ENCODE peak calls at places on chromosomes 4 and X, in seven cellular contexts. N is iris pigment epithelial cell, W is transverse colon, K is HFF-Myc, O is uterus, X is B cell, A is GM13977. G is an unnamed sample.

GRCh38 chr4:128866281-128866680 is 56.8 kb downstream of the JADE1 start:
- DNase-seq in N (no peak), W (no peak), K (no peak), O (no peak), X (no peak), A (no peak), G (no peak)

GRCh38 chrX:47313056-47313455 is 57.3 kb upstream of the ZNF157 start:
- DNase-seq in N (no peak), W (no peak), K (no peak), O (no peak), X (no peak), A (no peak), G (no peak)

GRCh38 chr4:183429489-183429888 is 14.9 kb upstream of the CDKN2AIP start:
- DNase-seq in N (no peak), W (no peak), K (no peak), O (no peak), X (no peak), A (no peak), G (no peak)

GRCh38 chrX:38505583-38505982 is 55.8 kb upstream of the TSPAN7 start:
- DNase-seq in N (no peak), W (no peak), K (no peak), O (no peak), X (no peak), A (no peak), G (no peak)

GRCh38 chr4:55768291-55768690 is 51.3 kb upstream of the EXOC1L start:
- DNase-seq in N (peak; percentile 92), W (no peak), K (peak; percentile 31), O (no peak), X (no peak), A (no peak), G (no peak)

GRCh38 chrX:46294234-46294633 is 251.0 kb downstream of the ZNF674 start:
- DNase-seq in N (peak; percentile 36), W (no peak), K (no peak), O (no peak), X (no peak), A (no peak), G (no peak)

GRCh38 chr4:96526625-96527024 is 686.7 kb downstream of the PDHA2 start:
- DNase-seq in N (no peak), W (no peak), K (no peak), O (no peak), X (no peak), A (no peak), G (no peak)

GRCh38 chrX:40012800-40013682 is 84.7 kb downstream of the BCOR start:
- DNase-seq in N (peak; percentile 61), W (peak; percentile 87), K (no peak), O (peak; percentile 76), X (peak; percentile 77), A (peak; percentile 61), G (no peak)

GRCh38 chr4:138910914-138911336 is 104.7 kb upstream of the NOCT start:
- DNase-seq in N (peak; percentile 90), W (peak; percentile 75), K (peak; percentile 42), O (peak; percentile 63), X (no peak), A (no peak), G (peak; percentile 17)